ENCODE peak calls at places on chromosomes 6 and 20, in ten cellular contexts. R, G, F, C, I, Y, B, A, N and U are unnamed samples.
A peak's percentile ranks its signal among the peaks of the same experiment; 100 is the strongest.

GRCh38 chr6:81450180-81450579 is 302.3 kb downstream of the TENT5A start:
- DNase-seq in R (no peak), G (peak; percentile 37), F (no peak), C (no peak), I (peak; percentile 75), Y (no peak), B (no peak), A (peak; percentile 5), N (peak; percentile 3), U (peak; percentile 93)

GRCh38 chr6:47098570-47098993 is 56.5 kb upstream of the ADGRF1 start:
- DNase-seq in R (peak; percentile 61), G (no peak), F (peak; percentile 96), C (no peak), I (no peak), Y (no peak), B (no peak), A (peak; percentile 97), N (no peak), U (peak; percentile 88)

GRCh38 chr6:45069091-45069490 is 259.0 kb upstream of the RUNX2 start:
- DNase-seq in R (no peak), G (no peak), F (no peak), C (no peak), I (no peak), Y (no peak), B (no peak), A (no peak), N (no peak), U (no peak)

GRCh38 chr6:129749749-129750120 is 39.8 kb upstream of the ARHGAP18 start:
- DNase-seq in R (no peak), G (peak; percentile 37), F (peak; percentile 87), C (no peak), I (peak; percentile 81), Y (no peak), B (no peak), A (peak; percentile 76), N (peak; percentile 79), U (peak; percentile 91)

GRCh38 chr6:132298344-132298949 is 102.8 kb downstream of the MOXD1 start:
- DNase-seq in R (no peak), G (no peak), F (peak; percentile 73), C (no peak), I (peak; percentile 16), Y (no peak), B (peak; percentile 60), A (peak; percentile 68), N (peak; percentile 65), U (peak; percentile 61)

GRCh38 chr6:122801397-122801796 is 12.3 kb downstream of the SMPDL3A start:
- DNase-seq in R (no peak), G (no peak), F (no peak), C (no peak), I (no peak), Y (no peak), B (no peak), A (no peak), N (no peak), U (no peak)

GRCh38 chr20:56433880-56434255 is 21.8 kb downstream of the CASS4 start:
- DNase-seq in R (no peak), G (no peak), F (peak; percentile 91), C (no peak), I (peak; percentile 92), Y (no peak), B (no peak), A (peak; percentile 28), N (no peak), U (peak; percentile 79)

GRCh38 chr6:27772261-27773001 is 139.8 kb downstream of the OR2B2 start:
- DNase-seq in R (peak; percentile 57), G (peak; percentile 37), F (peak; percentile 86), C (peak; percentile 86), I (peak; percentile 75), Y (peak; percentile 60), B (peak; percentile 98), A (peak; percentile 93), N (peak; percentile 93), U (peak; percentile 82)

GRCh38 chr20:51262240-51262639 is 239.3 kb upstream of the KCNG1 start:
- DNase-seq in R (no peak), G (no peak), F (no peak), C (no peak), I (no peak), Y (no peak), B (no peak), A (no peak), N (no peak), U (no peak)
- H3K4me3 ChIP-seq in R (no peak overlapping the region), G (no peak overlapping the region), F (no peak overlapping the region), C (no peak overlapping the region), I (no peak overlapping the region), Y (no peak overlapping the region), B (no peak overlapping the region), A (no peak overlapping the region), N (no peak overlapping the region), U (no peak overlapping the region)

GRCh38 chr20:32621914-32622584 is 36.9 kb upstream of the NOL4L start:
- DNase-seq in R (no peak), G (no peak), F (no peak), C (no peak), I (no peak), Y (no peak), B (peak; percentile 86), A (no peak), N (no peak), U (no peak)

GRCh38 chr20:32624687-32625345 is 39.7 kb upstream of the NOL4L start:
- DNase-seq in R (no peak), G (no peak), F (no peak), C (no peak), I (no peak), Y (no peak), B (no peak), A (no peak), N (no peak), U (no peak)

GRCh38 chr20:32622585-32623468 is 37.7 kb upstream of the NOL4L start:
- DNase-seq in R (no peak), G (no peak), F (no peak), C (no peak), I (no peak), Y (no peak), B (no peak), A (no peak), N (no peak), U (no peak)

GRCh38 chr20:32625996-32626395 is 40.9 kb upstream of the NOL4L start:
- DNase-seq in R (no peak), G (no peak), F (no peak), C (no peak), I (no peak), Y (no peak), B (no peak), A (no peak), N (no peak), U (no peak)

DNA sequence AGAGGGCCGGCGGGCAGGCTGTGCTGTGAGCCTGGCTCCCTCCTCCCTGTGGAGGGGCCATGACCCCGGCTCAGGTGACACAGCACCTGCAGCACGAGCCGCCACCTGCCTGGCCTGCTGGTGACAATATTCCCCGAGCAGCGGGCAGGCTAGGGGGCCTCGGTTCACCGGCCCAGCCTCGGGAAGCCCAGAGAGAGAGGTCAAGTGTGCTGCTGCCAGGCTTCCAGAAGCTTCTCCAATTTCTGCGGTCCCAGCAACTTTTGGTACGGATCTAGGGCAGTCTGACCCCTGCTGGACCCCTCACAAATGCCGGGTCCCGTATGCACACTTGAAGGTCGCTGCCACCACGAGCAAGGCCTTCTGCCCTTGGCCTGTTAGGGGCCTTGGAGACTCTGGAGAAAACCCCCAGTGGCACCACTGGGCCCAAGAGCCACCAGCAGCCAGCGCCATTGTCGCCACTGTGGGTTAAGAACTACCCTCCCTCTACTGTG is 38.6 kb upstream of the NOL4L start:
- DNase-seq in R (no peak), G (no peak), F (no peak), C (no peak), I (no peak), Y (no peak), B (no peak), A (no peak), N (no peak), U (no peak)
- TF ChIP-seq CTCF in R (no peak), G (no peak), F (no peak), C (no peak), I (no peak), Y (no peak), B (peak; percentile 21), A (no peak), N (no peak), U (no peak)

GRCh38 chr20:31473331-31474096 is 1.4 kb downstream of the DEFB124 start:
- DNase-seq in R (no peak), G (no peak), F (peak; percentile 36), C (no peak), I (no peak), Y (no peak), B (no peak), A (no peak), N (no peak), U (peak; percentile 54)

GRCh38 chr20:31475032-31475431 is at the start of the genes DEFB124 and REM1:
- DNase-seq in R (no peak), G (no peak), F (no peak), C (no peak), I (no peak), Y (no peak), B (no peak), A (no peak), N (no peak), U (no peak)

GRCh38 chr20:31475472-31476312 is 604 bp downstream of the REM1 start:
- DNase-seq in R (no peak), G (no peak), F (no peak), C (no peak), I (no peak), Y (no peak), B (no peak), A (no peak), N (no peak), U (no peak)

GRCh38 chr20:31474097-31474436 is 860 bp downstream of the DEFB124 start:
- DNase-seq in R (no peak), G (no peak), F (no peak), C (peak; percentile 29), I (no peak), Y (no peak), B (no peak), A (no peak), N (peak; percentile 29), U (no peak)

DNA sequence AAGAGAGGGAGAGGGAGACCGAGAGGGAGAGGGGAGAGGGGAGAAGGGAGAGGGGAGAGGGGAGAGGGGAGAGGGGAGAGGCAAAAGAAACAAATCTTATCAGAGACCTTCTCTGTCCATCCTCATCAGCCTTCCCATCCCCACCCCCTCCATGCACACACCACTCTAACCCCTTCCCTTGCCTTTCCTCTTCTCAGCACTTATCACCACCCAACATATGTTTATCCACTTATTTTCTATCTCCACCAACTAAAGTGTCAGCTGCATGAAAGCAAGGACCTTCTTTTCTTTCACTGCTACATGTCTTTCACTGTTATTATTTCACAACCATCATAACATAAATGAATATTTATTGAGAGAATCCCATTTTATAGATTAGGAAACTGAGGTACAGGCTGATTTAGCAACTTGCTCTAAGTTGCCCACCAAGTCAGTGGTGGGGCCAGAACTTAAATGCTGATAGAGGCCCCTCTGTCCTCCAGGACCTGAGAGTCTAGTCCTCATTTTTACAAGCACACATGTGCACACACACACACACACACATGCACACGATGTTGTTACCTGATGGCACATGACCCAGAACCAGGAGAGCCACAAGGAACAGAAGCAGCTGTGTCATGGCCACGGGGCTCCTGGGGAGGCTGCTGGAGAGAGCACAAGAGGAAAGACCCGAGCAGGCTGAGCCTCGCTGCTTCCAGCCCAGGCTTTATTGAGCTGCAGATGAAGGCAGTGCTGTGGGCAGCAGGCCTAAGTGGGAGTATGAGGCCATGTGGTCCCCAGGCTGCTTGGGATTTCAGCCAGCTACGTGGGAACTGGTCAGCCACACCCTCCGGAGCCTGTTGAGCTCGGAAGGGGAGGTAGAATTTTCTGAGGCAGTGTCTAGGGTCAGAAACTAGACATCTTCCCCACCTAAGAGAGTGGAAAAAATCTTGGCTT is 2.3 kb downstream of the DEFB124 start:
- DNase-seq in R (no peak), G (no peak), F (peak; percentile 53), C (no peak), I (no peak), Y (no peak), B (no peak), A (no peak), N (no peak), U (peak; percentile 65)
- H3K4me3 ChIP-seq in R (no peak overlapping the region), G (no peak overlapping the region), F (no peak overlapping the region), C (no peak overlapping the region), I (no peak overlapping the region), Y (no peak overlapping the region), B (no peak overlapping the region), A (no peak overlapping the region), N (no peak overlapping the region), U (no peak overlapping the region)

GRCh38 chr6:3380344-3381232 is 76.3 kb downstream of the SLC22A23 start:
- DNase-seq in R (no peak), G (no peak), F (no peak), C (no peak), I (no peak), Y (peak; percentile 42), B (no peak), A (no peak), N (no peak), U (no peak)
- TF ChIP-seq CTCF in R (no peak), G (no peak), F (no peak), C (no peak), I (no peak), Y (no peak), B (no peak), A (no peak), N (no peak), U (no peak)